ENCODE peak calls at places on chromosomes 6 and 20, in five cellular contexts. Q is GM12878, D is K562, F is H1, V is GM23338. C is an unnamed sample.

GRCh38 chr6:145138469-145139185 is 596.7 kb downstream of the EPM2A start:
- DNase-seq in F (no peak), V (no peak), Q (no peak), D (no peak), C (no peak)

GRCh38 chr6:68139130-68139529 is 496.0 kb upstream of the ADGRB3 start:
- DNase-seq in V (peak), D (no peak), F (peak), Q (no peak), C (no peak)

GRCh38 chr6:135995160-135995898 is 143.8 kb downstream of the PDE7B start:
- DNase-seq in V (no peak), Q (no peak), F (no peak), D (no peak), C (no peak)

GRCh38 chr20:5786930-5787826 is 37.0 kb downstream of the SHLD1 start:
- DNase-seq in Q (no peak), F (no peak), V (peak), D (no peak), C (no peak)

GRCh38 chr20:62139636-62140035 is 3.6 kb downstream of the PSMA7 start:
- DNase-seq in D (no peak), Q (no peak), V (no peak), F (no peak), C (no peak)

GRCh38 chr20:39830903-39831302 is 858.1 kb downstream of the MAFB start:
- DNase-seq in F (no peak), Q (no peak), D (no peak), V (no peak), C (no peak)

GRCh38 chr6:98254624-98255023 is 579.8 kb upstream of the POU3F2 start:
- DNase-seq in F (no peak), V (no peak), D (no peak), Q (no peak), C (no peak)

GRCh38 chr6:6932968-6933367 is 174.8 kb upstream of the RREB1 start:
- DNase-seq in D (no peak), Q (no peak), V (no peak), F (no peak), C (no peak)

GRCh38 chr6:163457637-163458561 is 43.4 kb downstream of the QKI start:
- DNase-seq in V (peak), F (no peak), D (no peak), Q (no peak), C (peak)

GRCh38 chr20:47551841-47552240 is 50.2 kb downstream of the NCOA3 start:
- DNase-seq in F (no peak), D (no peak), V (peak), Q (no peak), C (peak)

GRCh38 chr6:112331306-112331705 is 15.8 kb upstream of the RFPL4B start:
- DNase-seq in F (no peak), D (no peak), Q (no peak), V (no peak), C (no peak)

GRCh38 chr20:46406986-46407670 is 713 bp upstream of the ELMO2 start:
- DNase-seq in Q (peak), V (peak), D (no peak), F (no peak), C (peak)

GRCh38 chr6:16129623-16130243 is 847 bp downstream of the MYLIP start:
- DNase-seq in F (no peak), Q (no peak), V (peak), D (no peak), C (no peak)

GRCh38 chr6:118869894-118870665 is 23.9 kb upstream of the ASF1A start:
- DNase-seq in F (no peak), V (no peak), Q (no peak), D (no peak), C (peak)

GRCh38 chr6:125114248-125114858 is 39.2 kb upstream of the TPD52L1 start:
- DNase-seq in F (no peak), Q (no peak), D (peak), V (peak), C (peak)

GRCh38 chr6:158185729-158186456 is 17.7 kb downstream of the GTF2H5 start:
- DNase-seq in V (no peak), F (no peak), Q (no peak), D (no peak), C (no peak)

GRCh38 chr20:35974256-35974655 is 5.9 kb downstream of the CNBD2 start:
- DNase-seq in F (no peak), Q (no peak), V (no peak), D (no peak), C (no peak)

GRCh38 chr6:124131779-124132178 is 328.1 kb downstream of the NKAIN2 start:
- DNase-seq in Q (no peak), D (no peak), V (no peak), F (no peak), C (no peak)

GRCh38 chr20:60931691-60932090 is 320.4 kb upstream of the CDH4 start:
- DNase-seq in Q (no peak), F (no peak), V (no peak), D (no peak), C (no peak)

GRCh38 chr6:79076160-79076559 is 1.9 kb downstream of the PHIP start:
- DNase-seq in D (no peak), V (no peak), F (no peak), Q (no peak), C (peak)

GRCh38 chr6:168355716-168356522 is 36.3 kb upstream of the DACT2 start:
- DNase-seq in D (peak), F (no peak), Q (no peak), V (peak), C (peak)

GRCh38 chr20:64049060-64049886 is at the start of gene SOX18:
- DNase-seq in F (no peak), V (peak), Q (no peak), D (peak), C (no peak)

GRCh38 chr20:14566505-14566904 is 229.1 kb upstream of the FLRT3 start:
- DNase-seq in D (no peak), V (no peak), F (no peak), Q (no peak), C (no peak)

GRCh38 chr6:31689249-31690110 is 8.6 kb upstream of the LY6G5C start:
- DNase-seq in V (peak), F (no peak), D (no peak), Q (no peak), C (no peak)

GRCh38 chr6:144007455-144007778 is 642 bp downstream of the PLAGL1 start:
- DNase-seq in D (no peak), V (no peak), F (no peak), Q (no peak), C (no peak)

GRCh38 chr6:15475261-15475660 is 187.6 kb downstream of the DTNBP1 start:
- DNase-seq in D (no peak), V (no peak), F (no peak), Q (no peak), C (no peak)

GRCh38 chr6:156634048-156634447 is 143.1 kb upstream of the ARID1B start:
- DNase-seq in D (no peak), F (no peak), Q (no peak), V (no peak), C (no peak)

GRCh38 chr20:36861625-36861874 is 14.4 kb upstream of the TLDC2 start:
- DNase-seq in F (no peak), D (no peak), Q (no peak), V (no peak), C (no peak)

GRCh38 chr6:19865178-19865577 is 28.0 kb downstream of the ID4 start:
- DNase-seq in V (no peak), F (no peak), D (no peak), Q (no peak), C (no peak)

GRCh38 chr20:48096957-48097890 is 311.9 kb upstream of the SULF2 start:
- DNase-seq in Q (no peak), D (peak), F (no peak), V (no peak), C (no peak)

GRCh38 chr6:116556065-116556464 is 2.5 kb downstream of the CALHM4 start:
- DNase-seq in V (no peak), Q (no peak), F (no peak), D (no peak), C (no peak)

GRCh38 chr6:17886891-17887290 is 100.5 kb downstream of the KIF13A start:
- DNase-seq in Q (no peak), D (no peak), V (no peak), F (no peak), C (no peak)

GRCh38 chr6:29791786-29792122 is 35.9 kb upstream of the HLA-G start:
- DNase-seq in Q (no peak), F (no peak), D (no peak), V (no peak), C (no peak)

GRCh38 chr6:75882734-75883133 is 133.7 kb downstream of the MYO6 start:
- DNase-seq in F (no peak), D (no peak), Q (no peak), V (no peak), C (no peak)

GRCh38 chr6:163892814-163893561 is 478.5 kb downstream of the QKI start:
- DNase-seq in Q (no peak), F (no peak), V (no peak), D (no peak), C (no peak)

GRCh38 chr6:13065596-13065995 is 262.7 kb downstream of the TBC1D7 start:
- DNase-seq in D (no peak), Q (no peak), V (no peak), F (no peak), C (no peak)

GRCh38 chr20:46348231-46348803 is 40.0 kb upstream of the CDH22 start:
- DNase-seq in D (no peak), V (peak), Q (no peak), F (no peak), C (no peak)

DNA sequence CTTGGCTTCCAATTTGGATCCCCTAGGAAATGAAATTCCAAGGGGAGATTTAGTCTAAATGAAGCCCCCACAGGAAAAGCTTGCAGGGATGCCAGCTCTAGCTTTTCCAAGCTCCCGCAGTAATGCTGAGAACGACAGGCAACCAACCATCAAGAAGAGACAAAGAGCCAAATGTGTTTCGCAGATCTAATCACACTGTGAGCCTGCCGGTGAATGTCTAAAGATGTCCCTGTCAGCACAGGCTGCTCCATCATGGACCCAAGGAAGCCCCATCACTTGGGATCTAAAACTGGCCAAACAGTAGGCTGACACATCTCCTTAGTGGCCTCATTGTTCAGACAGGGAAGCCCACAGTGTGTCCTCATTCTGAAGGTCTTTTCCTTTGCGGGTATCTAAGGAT is 230.0 kb downstream of the HIVEP2 start:
- DNase-seq in F (no peak), Q (no peak), V (no peak), D (no peak), C (no peak)
- TF ChIP-seq CREB1 in F (no peak), Q (no peak), V (no peak), D (no peak), C (no peak)

GRCh38 chr20:21702553-21703467 is 2.7 kb upstream of the PAX1 start:
- DNase-seq in F (no peak), Q (no peak), D (peak), V (peak), C (peak)
- H3K4me2 ChIP-seq in F (peak), Q (no peak), D (no peak), V (peak), C (no peak)

DNA sequence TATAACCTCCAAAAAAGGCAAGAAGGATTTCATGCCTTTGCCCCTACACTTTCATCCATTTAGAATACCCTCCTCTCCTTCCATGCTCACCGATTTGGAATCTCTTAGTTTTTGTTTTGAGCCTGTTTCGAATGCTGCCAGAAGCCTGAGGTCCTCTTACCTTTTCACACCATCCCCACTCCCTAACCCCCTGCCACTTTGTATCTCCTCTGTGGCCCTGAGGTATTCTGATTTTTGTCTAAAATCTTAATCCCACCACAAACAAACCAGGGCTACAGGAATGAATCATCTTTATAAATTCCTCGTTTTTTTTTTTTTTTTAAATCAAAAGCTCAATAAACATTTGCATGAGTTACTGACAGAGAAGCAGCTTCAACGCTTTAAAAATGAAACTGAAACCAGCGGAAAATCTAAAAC is 1.6 kb upstream of the RPS12 start:
- DNase-seq in V (peak), D (no peak), F (no peak), Q (no peak), C (peak)
- TF ChIP-seq CREB1 in V (no peak), D (no peak), F (no peak), Q (no peak), C (no peak)

DNA sequence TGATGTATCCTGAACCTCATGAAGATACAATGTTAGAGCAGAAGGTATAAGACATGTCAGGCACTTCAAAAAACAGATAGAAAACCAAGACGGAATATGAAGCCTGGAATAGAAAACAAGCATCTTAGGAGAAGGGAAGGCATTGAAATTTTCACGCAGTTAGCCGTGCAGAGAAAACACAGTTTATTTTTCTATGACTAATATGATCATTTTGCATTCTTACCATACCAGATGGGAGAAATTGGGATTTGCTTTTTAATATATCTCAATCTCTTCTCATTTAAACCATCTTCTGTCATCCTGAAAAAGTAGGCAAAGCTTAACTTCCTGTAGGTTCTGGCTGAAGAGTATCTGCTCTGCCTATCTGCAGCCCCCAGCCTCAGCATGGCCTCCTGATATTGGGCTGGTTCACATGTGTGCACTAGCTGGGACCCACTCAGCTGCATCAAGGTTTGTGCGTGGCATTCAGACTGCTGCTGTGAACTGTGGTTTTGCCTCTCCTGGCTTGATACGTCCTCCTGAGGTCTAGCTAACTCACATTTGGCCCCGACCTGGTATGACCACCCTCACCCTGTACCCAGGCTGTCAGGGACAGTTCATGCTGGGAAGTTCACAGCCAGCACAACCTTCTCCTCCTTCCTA is 392.5 kb upstream of the SASH1 start:
- DNase-seq in V (no peak), D (no peak), Q (no peak), F (no peak), C (no peak)
- H3K4me2 ChIP-seq in V (no peak), D (no peak), Q (no peak), F (no peak), C (no peak)

DNA sequence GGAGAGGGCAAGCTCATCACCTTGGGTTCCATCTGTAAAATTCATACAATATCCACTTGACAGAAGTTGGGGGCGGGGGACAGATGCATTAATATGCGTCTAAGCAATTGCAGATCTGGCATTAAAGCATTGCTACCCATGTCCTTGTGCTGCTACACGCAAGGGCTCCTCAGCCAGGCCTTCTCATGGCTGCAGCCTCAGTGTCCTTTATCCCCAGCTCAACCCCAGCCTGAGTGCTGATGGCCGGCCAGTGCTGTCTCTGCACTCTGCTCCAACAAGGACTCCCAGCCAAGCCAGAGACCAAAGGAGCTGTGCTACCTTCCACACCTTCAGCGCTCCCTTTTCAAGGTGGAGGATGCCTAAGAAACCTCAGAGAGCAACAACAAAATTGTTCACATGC is 188.5 kb upstream of the STXBP5 start:
- DNase-seq in F (no peak), Q (no peak), D (no peak), V (no peak), C (no peak)
- TF ChIP-seq CREB1 in F (no peak), Q (no peak), D (no peak), V (no peak), C (no peak)

DNA sequence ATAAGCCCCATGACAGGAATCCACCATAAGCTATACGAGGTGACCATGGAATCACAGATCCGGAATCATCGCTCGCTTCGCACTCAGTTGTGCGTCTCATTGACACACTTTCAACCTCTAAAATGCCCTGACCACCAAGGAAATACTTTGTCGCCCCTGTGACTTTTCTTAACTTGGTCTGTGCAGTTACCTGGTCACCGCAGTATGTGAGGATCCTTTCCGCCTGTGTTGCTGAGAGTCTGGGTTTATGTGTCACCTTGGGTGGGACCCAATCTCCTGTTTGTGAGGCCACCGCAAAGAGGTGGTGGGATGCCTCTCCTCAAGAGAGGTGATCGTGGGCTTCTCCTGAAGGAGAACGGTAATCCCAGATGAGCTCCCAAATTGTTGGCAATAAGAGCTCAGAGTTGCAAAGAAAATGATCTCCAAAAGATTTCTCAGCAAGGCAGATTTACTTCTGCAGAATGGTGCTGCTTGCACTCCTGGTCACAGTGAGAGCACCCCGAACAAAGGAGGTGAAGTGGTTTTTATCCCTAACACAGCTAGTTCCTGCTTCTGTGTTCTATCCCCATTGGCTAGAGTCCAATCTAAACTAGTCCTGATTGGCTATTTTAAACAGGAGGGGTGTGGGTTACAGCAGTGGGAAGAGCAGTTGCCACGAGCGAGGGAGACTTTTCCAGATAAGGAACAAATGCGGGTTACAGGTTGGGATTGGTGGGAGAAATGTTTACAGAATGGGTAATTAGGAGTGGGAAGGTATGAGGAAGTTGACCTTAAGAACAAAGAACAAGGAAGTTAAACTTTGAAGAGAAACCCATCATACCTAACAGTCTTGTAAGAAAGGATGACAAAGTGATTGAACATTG is 9.1 kb upstream of the ZNFX1 start:
- DNase-seq in V (peak), Q (no peak), F (no peak), D (no peak), C (peak)
- H3K4me2 ChIP-seq in V (peak), Q (peak), F (peak), D (peak), C (peak)

DNA sequence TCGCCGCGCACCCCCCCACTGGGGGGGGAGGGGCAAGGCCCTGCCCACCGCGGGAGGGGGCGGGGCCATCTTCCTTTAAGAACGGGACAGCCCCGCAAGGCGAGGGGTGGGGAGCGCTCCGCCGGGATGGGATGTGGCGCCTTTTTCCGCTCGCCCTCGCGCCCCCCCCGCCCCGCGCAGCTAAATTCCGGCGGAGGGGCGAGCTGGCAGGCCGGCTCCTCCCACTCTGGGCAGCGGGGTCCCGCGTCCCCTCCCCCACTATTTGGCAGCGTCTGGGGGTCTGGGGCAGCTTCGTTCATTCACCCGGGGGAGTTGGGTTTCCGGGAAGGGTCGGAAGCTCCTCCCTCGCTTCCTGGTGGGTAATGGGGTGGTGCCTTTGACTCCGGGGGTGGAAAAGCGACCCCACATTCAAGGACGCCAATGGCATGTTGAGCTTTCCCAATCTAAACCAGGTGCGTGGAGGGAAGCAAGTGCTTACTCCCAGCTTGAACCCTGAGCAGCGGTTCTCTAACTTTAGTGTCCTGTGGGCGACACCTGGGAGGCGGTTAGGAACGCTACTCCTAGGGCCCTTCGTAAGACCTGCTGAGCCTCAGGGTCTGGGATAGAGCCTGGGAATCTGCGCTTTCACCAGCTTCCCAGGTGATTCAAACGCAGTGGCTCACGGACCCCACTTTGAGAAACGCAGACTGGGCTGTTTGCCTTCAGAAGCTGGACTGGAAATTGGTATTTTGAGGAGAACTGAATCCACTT is 927 bp downstream of the ASXL1 start:
- DNase-seq in F (peak), Q (no peak), D (peak), V (peak), C (peak)
- TF ChIP-seq CREB1 in F (peak), Q (no peak), D (no peak), V (peak), C (no peak)

C was measured in HepG2.